ENCODE peak calls at places on chromosomes 4 and X, in eight cellular contexts. L is A172; O is stimulated activated CD8-positive, alpha-beta memory T cell treated with anti-CD3 and anti-CD28 coated beads, Interleukin-4, amount 100 ng/mL, for 24 hours; E is activated CD4-positive, alpha-beta T cell treated with anti-CD3 and anti-CD28 coated beads for 4 hours; U is cortex of kidney; F is lower lobe of right lung; R is GDM1; N is midbrain. G is an unnamed sample.

GRCh38 chr4:57403591-57403990 is 293.4 kb upstream of the IGFBP7 start:
- DNase-seq in R (no peak), E (no peak), L (no peak), U (no peak), F (no peak), N (no peak), O (no peak), G (no peak)

GRCh38 chrX:47193475-47194241 is at the start of gene UBA1:
- DNase-seq in F (peak), N (peak), O (peak), L (peak), E (peak), R (peak), U (peak), G (peak)

GRCh38 chr4:101218894-101219293 is 128.4 kb downstream of the PPP3CA start:
- DNase-seq in L (no peak), U (no peak), N (no peak), F (no peak), O (no peak), E (no peak), R (no peak), G (no peak)

GRCh38 chr4:95640337-95640736 is 91.6 kb upstream of the UNC5C start:
- DNase-seq in F (no peak), O (no peak), U (no peak), L (no peak), R (no peak), E (no peak), N (peak), G (peak)

GRCh38 chr4:146222313-146222712 is 8.0 kb downstream of the REELD1 start:
- DNase-seq in R (no peak), L (peak), N (no peak), U (no peak), E (no peak), F (no peak), O (no peak), G (peak)

GRCh38 chr4:10576236-10576635 is 108.3 kb downstream of the CLNK start:
- DNase-seq in L (no peak), E (no peak), R (no peak), O (no peak), F (no peak), U (no peak), N (no peak), G (peak)

GRCh38 chr4:81378398-81378797 is 93.3 kb downstream of the RASGEF1B start:
- DNase-seq in N (no peak), U (no peak), E (no peak), O (no peak), F (no peak), L (no peak), R (no peak), G (no peak)

GRCh38 chr4:185847352-185848078 is 35.5 kb upstream of the SORBS2 start:
- DNase-seq in N (no peak), F (no peak), R (no peak), L (peak), O (no peak), U (no peak), E (no peak), G (no peak)

GRCh38 chr4:38500433-38500832 is 163.6 kb upstream of the KLF3 start:
- DNase-seq in E (no peak), L (no peak), U (no peak), N (no peak), R (no peak), O (no peak), F (no peak), G (no peak)

GRCh38 chr4:80324171-80324570 is 11.4 kb upstream of the CFAP299 start:
- DNase-seq in L (no peak), N (no peak), F (no peak), O (no peak), R (no peak), E (no peak), U (no peak), G (no peak)

GRCh38 chr4:86032476-86033022 is 327.3 kb downstream of the MAPK10 start:
- DNase-seq in O (no peak), R (peak), U (no peak), N (no peak), L (no peak), E (no peak), F (no peak), G (no peak)

GRCh38 chr4:128286474-128287158 is 997 bp downstream of the PGRMC2 start:
- DNase-seq in F (no peak), L (peak), N (no peak), O (no peak), E (peak), R (no peak), U (no peak), G (peak)

GRCh38 chr4:159158989-159159388 is 56.1 kb downstream of the RAPGEF2 start:
- DNase-seq in E (no peak), N (no peak), L (no peak), F (no peak), O (no peak), R (no peak), U (no peak), G (no peak)

GRCh38 chr4:113181289-113182007 is 132.0 kb downstream of the ANK2 start:
- DNase-seq in U (no peak), F (no peak), E (no peak), O (no peak), L (no peak), R (no peak), N (no peak), G (no peak)

GRCh38 chrX:150581093-150581775 is 12.8 kb downstream of the MTM1 start:
- DNase-seq in L (peak), U (no peak), N (no peak), O (no peak), F (no peak), R (no peak), E (no peak), G (peak)

GRCh38 chr4:13641084-13641483 is 13.6 kb upstream of the BOD1L1 start:
- DNase-seq in E (no peak), N (peak), L (no peak), F (no peak), O (no peak), U (no peak), R (no peak), G (no peak)

GRCh38 chr4:2947926-2948325 is 15.3 kb downstream of the NOP14 start:
- DNase-seq in R (no peak), E (no peak), N (no peak), L (no peak), O (no peak), U (no peak), F (no peak), G (peak)

G was measured in SK-MEL-5.